ENCODE peak calls at places on chromosome 6, in eight cellular contexts. G, Z, J, E, D, O, F and R are unnamed samples.

GRCh38 chr6:116580198-116580597 is 8.9 kb downstream of the RWDD1 start:
- DNase-seq in G (no peak), Z (no peak), J (no peak), E (no peak), D (peak; percentile 86), O (no peak), F (no peak), R (no peak)

GRCh38 chr6:100455230-100456124 is 9.2 kb downstream of the SIM1 start:
- DNase-seq in G (no peak), Z (no peak), J (peak; percentile 28), E (no peak), D (no peak), O (no peak), F (no peak), R (no peak)

GRCh38 chr6:45464685-45465084 is 87.0 kb upstream of the SUPT3H start:
- DNase-seq in G (no peak), Z (no peak), J (no peak), E (no peak), D (no peak), O (no peak), F (no peak), R (no peak)

GRCh38 chr6:154277578-154278128 is 79.0 kb downstream of the IPCEF1 start:
- DNase-seq in G (no peak), Z (no peak), J (no peak), E (no peak), D (no peak), O (no peak), F (no peak), R (no peak)

GRCh38 chr6:14066782-14067406 is 50.7 kb upstream of the CD83 start:
- DNase-seq in G (no peak), Z (peak; percentile 64), J (no peak), E (no peak), D (peak; percentile 65), O (peak; percentile 82), F (no peak), R (peak; percentile 89)

GRCh38 chr6:157244175-157244574 is 79.1 kb downstream of the TMEM242 start:
- DNase-seq in G (no peak), Z (no peak), J (no peak), E (no peak), D (peak; percentile 82), O (peak; percentile 55), F (no peak), R (no peak)

GRCh38 chr6:163897669-163898068 is 483.2 kb downstream of the QKI start:
- DNase-seq in G (no peak), Z (no peak), J (no peak), E (no peak), D (peak; percentile 26), O (peak; percentile 29), F (no peak), R (no peak)

GRCh38 chr6:53112404-53112803 is 36.2 kb downstream of the GCM1 start:
- DNase-seq in G (no peak), Z (peak; percentile 62), J (peak; percentile 14), E (no peak), D (no peak), O (peak; percentile 80), F (no peak), R (peak; percentile 97)

GRCh38 chr6:41799517-41799916 is 12.0 kb downstream of the TOMM6 start:
- DNase-seq in G (no peak), Z (no peak), J (no peak), E (no peak), D (no peak), O (no peak), F (no peak), R (no peak)

GRCh38 chr6:88238065-88238464 is 71.9 kb upstream of the CNR1 start:
- DNase-seq in G (no peak), Z (no peak), J (peak; percentile 33), E (no peak), D (peak; percentile 33), O (peak; percentile 30), F (no peak), R (peak; percentile 19)

GRCh38 chr6:90460067-90460466 is 126.8 kb downstream of the MAP3K7 start:
- DNase-seq in G (no peak), Z (no peak), J (no peak), E (no peak), D (no peak), O (no peak), F (no peak), R (no peak)

GRCh38 chr6:150753404-150754184 is 111.9 kb upstream of the MTHFD1L start:
- DNase-seq in G (no peak), Z (no peak), J (no peak), E (no peak), D (no peak), O (no peak), F (no peak), R (no peak)

GRCh38 chr6:169604076-169604475 is 97.8 kb downstream of the WDR27 start:
- DNase-seq in G (no peak), Z (no peak), J (no peak), E (no peak), D (no peak), O (no peak), F (no peak), R (no peak)